ENCODE peak calls at places on chromosome 16, in five cellular contexts. One of them, this sample, is unnamed.

GRCh38 chr16:16083421-16084156 is 134.2 kb downstream of the ABCC1 start:
- DNase-seq in RWPE2: no peak
- DNase-seq in transverse colon: no peak
- DNase-seq in AG04450: no peak
- DNase-seq in WERI-Rb-1: peak
- DNase-seq in this sample: no peak

GRCh38 chr16:84040206-84040822 is 2.3 kb downstream of the SLC38A8 start:
- DNase-seq in RWPE2: no peak
- DNase-seq in transverse colon: no peak
- DNase-seq in WERI-Rb-1: no peak
- DNase-seq in AG04450: no peak
- DNase-seq in this sample: no peak

GRCh38 chr16:16021988-16022682 is 72.7 kb downstream of the ABCC1 start:
- DNase-seq in AG04450: peak
- DNase-seq in transverse colon: peak
- DNase-seq in WERI-Rb-1: peak
- DNase-seq in RWPE2: peak
- DNase-seq in this sample: no peak

GRCh38 chr16:24139282-24139681 is 116.9 kb upstream of the CACNG3 start:
- DNase-seq in transverse colon: no peak
- DNase-seq in AG04450: no peak
- DNase-seq in WERI-Rb-1: no peak
- DNase-seq in RWPE2: no peak
- DNase-seq in this sample: no peak

GRCh38 chr16:9235837-9236236 is 144.4 kb downstream of the HAPSTR1 start:
- DNase-seq in AG04450: no peak
- DNase-seq in transverse colon: no peak
- DNase-seq in WERI-Rb-1: no peak
- DNase-seq in RWPE2: no peak
- DNase-seq in this sample: no peak

GRCh38 chr16:84603115-84603816 is 14.6 kb downstream of the COTL1 start:
- DNase-seq in WERI-Rb-1: no peak
- DNase-seq in RWPE2: peak
- DNase-seq in transverse colon: peak
- DNase-seq in AG04450: peak
- DNase-seq in this sample: no peak

GRCh38 chr16:68790130-68790761 is 53.1 kb upstream of the TANGO6 start:
- DNase-seq in RWPE2: peak
- DNase-seq in AG04450: no peak
- DNase-seq in WERI-Rb-1: no peak
- DNase-seq in transverse colon: peak
- DNase-seq in this sample: no peak

GRCh38 chr16:5336898-5337297 is 239.3 kb upstream of the EEF2KMT start:
- DNase-seq in WERI-Rb-1: peak
- DNase-seq in RWPE2: no peak
- DNase-seq in AG04450: no peak
- DNase-seq in transverse colon: no peak
- DNase-seq in this sample: no peak

GRCh38 chr16:86590501-86591144 is 12.3 kb downstream of the FOXL1 start:
- DNase-seq in transverse colon: no peak
- DNase-seq in WERI-Rb-1: no peak
- DNase-seq in RWPE2: no peak
- DNase-seq in AG04450: peak
- DNase-seq in this sample: no peak

GRCh38 chr16:4663756-4664465 is 29.5 kb upstream of the NUDT16L1 start:
- DNase-seq in RWPE2: no peak
- DNase-seq in WERI-Rb-1: no peak
- DNase-seq in transverse colon: peak
- DNase-seq in AG04450: no peak
- DNase-seq in this sample: no peak

GRCh38 chr16:51550785-51551184 is 399.7 kb upstream of the SALL1 start:
- DNase-seq in AG04450: no peak
- DNase-seq in WERI-Rb-1: no peak
- DNase-seq in RWPE2: no peak
- DNase-seq in transverse colon: no peak
- DNase-seq in this sample: no peak
- H3K4me3 ChIP-seq in AG04450: no peak
- H3K4me3 ChIP-seq in WERI-Rb-1: no peak
- H3K4me3 ChIP-seq in RWPE2: no peak
- H3K4me3 ChIP-seq in transverse colon: no peak
- H3K4me3 ChIP-seq in this sample: no peak

DNA sequence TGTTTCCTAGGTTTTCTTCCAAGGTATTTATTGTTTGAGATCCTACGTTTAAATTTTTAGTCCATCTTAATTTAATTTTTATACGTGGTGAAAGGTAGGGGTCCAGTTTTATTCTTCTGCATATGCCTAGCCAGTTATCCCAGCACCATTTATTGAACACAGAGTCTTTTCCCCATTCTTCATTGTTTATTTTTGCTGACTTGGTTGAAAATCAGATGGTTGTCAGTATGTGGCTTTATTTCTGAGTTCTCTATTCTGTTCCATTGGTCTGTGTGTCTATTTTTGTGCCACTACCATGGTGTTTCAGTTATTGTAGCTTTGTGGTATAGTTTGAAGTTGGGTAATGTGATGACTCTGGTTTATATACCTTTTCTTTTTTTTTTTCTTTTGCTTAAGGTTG is 753.0 kb upstream of the GOT2 start:
- DNase-seq in transverse colon: no peak
- DNase-seq in AG04450: no peak
- DNase-seq in WERI-Rb-1: no peak
- DNase-seq in RWPE2: no peak
- DNase-seq in this sample: no peak
- H3K27ac ChIP-seq in transverse colon: no peak
- H3K27ac ChIP-seq in AG04450: no peak
- H3K27ac ChIP-seq in WERI-Rb-1: no peak
- H3K27ac ChIP-seq in RWPE2: no peak
- H3K27ac ChIP-seq in this sample: no peak

DNA sequence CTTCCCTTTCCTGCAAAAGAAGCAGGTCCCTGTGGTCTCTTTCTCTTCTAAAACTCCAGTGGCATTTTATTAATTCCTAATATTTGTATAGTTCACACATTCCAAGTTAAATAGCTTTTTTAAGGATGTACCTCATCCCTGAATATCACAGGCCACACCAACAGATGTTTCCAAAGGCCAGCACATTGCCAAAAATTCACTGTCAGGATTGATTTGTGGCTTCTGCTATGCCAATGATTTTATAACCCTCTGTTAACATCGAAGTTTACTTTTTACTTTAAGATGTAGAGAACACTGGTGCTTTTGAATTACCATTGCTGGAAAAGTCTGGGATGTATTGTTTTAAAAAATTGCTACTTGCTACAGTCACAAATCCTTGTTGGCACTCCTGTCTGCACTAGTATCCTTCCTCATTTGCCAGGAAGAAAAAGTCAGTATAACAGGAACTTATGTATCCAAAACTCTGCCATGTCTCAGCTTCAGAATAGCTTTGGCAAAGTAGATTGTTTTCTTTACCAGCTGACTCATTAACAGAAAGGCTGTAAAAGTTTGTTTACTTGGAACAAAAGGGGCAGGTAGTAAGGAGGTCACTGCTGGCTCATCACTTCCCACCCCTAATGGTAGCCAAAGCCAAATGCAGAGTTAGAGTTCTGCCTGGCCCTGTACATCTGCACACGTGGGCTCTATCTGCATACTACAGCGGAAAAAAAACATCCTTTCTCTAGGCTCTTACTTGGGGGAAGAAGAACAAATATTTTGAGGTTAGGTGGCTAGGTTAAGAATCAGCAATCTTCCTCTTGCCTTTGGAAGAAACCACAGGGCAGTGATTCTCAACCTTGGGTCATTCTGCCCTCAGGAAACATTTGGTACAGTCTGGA is 90.7 kb upstream of the BCAR1 start:
- DNase-seq in AG04450: no peak
- DNase-seq in WERI-Rb-1: no peak
- DNase-seq in RWPE2: no peak
- DNase-seq in transverse colon: peak
- DNase-seq in this sample: no peak
- H3K4me3 ChIP-seq in AG04450: no peak
- H3K4me3 ChIP-seq in WERI-Rb-1: no peak
- H3K4me3 ChIP-seq in RWPE2: no peak
- H3K4me3 ChIP-seq in transverse colon: no peak
- H3K4me3 ChIP-seq in this sample: no peak

GRCh38 chr16:53091508-53092211 is 36.9 kb downstream of the CHD9 start:
- DNase-seq in RWPE2: no peak
- DNase-seq in transverse colon: peak
- DNase-seq in WERI-Rb-1: no peak
- DNase-seq in AG04450: peak
- DNase-seq in this sample: no peak

GRCh38 chr16:53093162-53093744 is 38.5 kb downstream of the CHD9 start:
- DNase-seq in transverse colon: no peak
- DNase-seq in AG04450: no peak
- DNase-seq in WERI-Rb-1: no peak
- DNase-seq in RWPE2: no peak
- DNase-seq in this sample: no peak

GRCh38 chr16:53089434-53090270 is 34.9 kb downstream of the CHD9 start:
- DNase-seq in WERI-Rb-1: no peak
- DNase-seq in RWPE2: no peak
- DNase-seq in AG04450: no peak
- DNase-seq in transverse colon: no peak
- DNase-seq in this sample: no peak

GRCh38 chr16:53090271-53090590 is 35.4 kb downstream of the CHD9 start:
- DNase-seq in transverse colon: no peak
- DNase-seq in WERI-Rb-1: no peak
- DNase-seq in AG04450: no peak
- DNase-seq in RWPE2: no peak
- DNase-seq in this sample: no peak

GRCh38 chr16:53090591-53091507 is 36.1 kb downstream of the CHD9 start:
- DNase-seq in WERI-Rb-1: no peak
- DNase-seq in RWPE2: no peak
- DNase-seq in transverse colon: peak
- DNase-seq in AG04450: peak
- DNase-seq in this sample: no peak
- H3K27ac ChIP-seq in WERI-Rb-1: no peak
- H3K27ac ChIP-seq in RWPE2: peak
- H3K27ac ChIP-seq in transverse colon: peak
- H3K27ac ChIP-seq in AG04450: peak
- H3K27ac ChIP-seq in this sample: no peak

GRCh38 chr16:49580751-49581303 is 207.2 kb downstream of the C16orf78 start:
- DNase-seq in WERI-Rb-1: no peak
- DNase-seq in AG04450: no peak
- DNase-seq in transverse colon: no peak
- DNase-seq in RWPE2: no peak
- DNase-seq in this sample: no peak
- H3K4me3 ChIP-seq in WERI-Rb-1: no peak
- H3K4me3 ChIP-seq in AG04450: no peak
- H3K4me3 ChIP-seq in transverse colon: no peak
- H3K4me3 ChIP-seq in RWPE2: no peak
- H3K4me3 ChIP-seq in this sample: no peak

DNA sequence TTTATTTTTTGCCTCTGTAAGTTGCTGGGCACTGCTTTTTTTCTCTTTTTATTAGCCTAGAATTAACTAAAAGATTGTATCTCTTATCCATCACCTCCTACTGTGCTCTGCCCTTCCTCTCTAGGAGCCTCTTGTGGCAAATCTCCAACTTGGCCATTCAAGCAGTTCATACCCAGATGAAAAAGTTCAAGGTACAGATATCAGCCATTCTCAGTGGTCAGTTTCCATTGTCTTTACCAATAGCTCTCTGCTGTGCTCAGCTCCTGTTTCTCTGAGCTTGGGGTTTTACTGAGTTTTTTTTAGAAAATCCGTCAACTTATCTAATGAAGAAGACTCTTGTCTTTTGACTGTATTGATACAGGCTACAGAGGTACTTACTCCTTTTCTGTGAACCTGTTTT is 15.6 kb downstream of the MOSMO start:
- DNase-seq in RWPE2: no peak
- DNase-seq in WERI-Rb-1: no peak
- DNase-seq in transverse colon: no peak
- DNase-seq in AG04450: no peak
- DNase-seq in this sample: no peak
- H3K27ac ChIP-seq in RWPE2: peak
- H3K27ac ChIP-seq in WERI-Rb-1: no peak
- H3K27ac ChIP-seq in transverse colon: no peak
- H3K27ac ChIP-seq in AG04450: no peak
- H3K27ac ChIP-seq in this sample: no peak

GRCh38 chr16:73063284-73063733 is 15.4 kb upstream of the ZFHX3 start:
- DNase-seq in WERI-Rb-1: no peak
- DNase-seq in RWPE2: no peak
- DNase-seq in AG04450: no peak
- DNase-seq in transverse colon: no peak
- DNase-seq in this sample: no peak
- H3K4me3 ChIP-seq in WERI-Rb-1: no peak
- H3K4me3 ChIP-seq in RWPE2: no peak
- H3K4me3 ChIP-seq in AG04450: peak
- H3K4me3 ChIP-seq in transverse colon: no peak
- H3K4me3 ChIP-seq in this sample: no peak

GRCh38 chr16:56930516-56931252 is 1.3 kb upstream of the HERPUD1 start:
- DNase-seq in transverse colon: peak
- DNase-seq in RWPE2: no peak
- DNase-seq in WERI-Rb-1: peak
- DNase-seq in AG04450: no peak
- DNase-seq in this sample: no peak
- H3K27ac ChIP-seq in transverse colon: peak
- H3K27ac ChIP-seq in RWPE2: peak
- H3K27ac ChIP-seq in WERI-Rb-1: peak
- H3K27ac ChIP-seq in AG04450: no peak
- H3K27ac ChIP-seq in this sample: no peak

GRCh38 chr16:78684040-78684611 is 584.7 kb downstream of the WWOX start:
- DNase-seq in AG04450: no peak
- DNase-seq in WERI-Rb-1: no peak
- DNase-seq in RWPE2: peak
- DNase-seq in transverse colon: peak
- DNase-seq in this sample: no peak
- H3K4me3 ChIP-seq in AG04450: no peak
- H3K4me3 ChIP-seq in WERI-Rb-1: no peak
- H3K4me3 ChIP-seq in RWPE2: no peak
- H3K4me3 ChIP-seq in transverse colon: no peak
- H3K4me3 ChIP-seq in this sample: no peak

DNA sequence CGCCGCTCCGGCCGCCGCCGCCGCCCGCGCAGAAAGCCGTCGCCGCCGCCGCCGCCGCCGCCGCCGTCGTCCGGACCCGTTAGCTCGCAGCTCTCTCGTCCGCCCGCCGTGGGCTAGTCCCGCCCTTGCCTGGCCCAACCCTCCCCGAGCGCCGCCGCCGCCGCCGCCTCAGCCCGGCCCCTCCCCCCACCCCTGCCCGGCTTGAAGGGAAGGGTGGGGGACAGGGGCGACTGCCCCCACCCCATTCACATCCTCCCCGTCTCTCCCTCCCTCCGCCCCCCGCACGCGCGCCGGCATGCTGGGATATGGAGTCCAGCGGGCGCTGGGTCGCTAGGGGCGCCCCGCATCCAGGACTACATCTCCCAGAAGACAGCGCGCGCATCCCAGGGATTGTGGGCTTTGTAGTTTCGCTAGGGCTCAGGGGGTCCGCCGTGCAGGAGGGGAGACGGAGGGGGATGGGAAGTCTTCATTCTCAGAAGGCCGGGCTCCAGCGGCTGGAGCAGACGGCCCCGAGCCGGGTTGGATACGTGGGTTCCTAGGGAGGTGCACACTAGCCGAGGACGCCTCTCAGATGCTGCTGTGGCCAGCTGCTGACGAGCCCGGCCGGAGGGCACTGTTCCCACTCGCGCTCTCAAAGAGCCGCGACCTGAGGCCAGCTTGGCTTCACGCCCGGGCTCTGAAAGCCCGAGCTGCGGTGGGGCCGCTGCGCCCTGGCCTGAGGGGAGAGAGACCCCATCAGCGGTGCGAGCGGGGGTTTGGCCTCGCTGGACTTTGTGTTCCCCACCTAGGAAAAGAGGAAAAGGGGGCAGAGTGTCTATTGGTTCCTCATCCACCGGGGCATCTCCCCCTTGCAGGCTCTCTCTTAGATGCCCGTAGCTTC is at the start of gene ST3GAL2:
- DNase-seq in transverse colon: peak
- DNase-seq in AG04450: peak
- DNase-seq in WERI-Rb-1: peak
- DNase-seq in RWPE2: peak
- DNase-seq in this sample: peak
- H3K27ac ChIP-seq in transverse colon: peak
- H3K27ac ChIP-seq in AG04450: peak
- H3K27ac ChIP-seq in WERI-Rb-1: peak
- H3K27ac ChIP-seq in RWPE2: peak
- H3K27ac ChIP-seq in this sample: peak